ENCODE peak calls at places on chromosomes 11 and 22, in eight cellular contexts. U, M, S, R, B, Q, I and T are unnamed samples.

GRCh38 chr11:107857550-107858216 is 904 bp downstream of the SLC35F2 start:
- DNase-seq in S (no peak), Q (no peak), U (no peak), M (no peak), R (no peak), B (no peak), I (peak; percentile 65), T (peak; percentile 58)

GRCh38 chr11:71449596-71449995 is 1.4 kb upstream of the DHCR7 start:
- DNase-seq in M (no peak), B (no peak), S (no peak), Q (no peak), I (no peak), R (no peak), U (no peak), T (no peak)

GRCh38 chr22:32202539-32203180 is 2.2 kb downstream of the RFPL2 start:
- DNase-seq in U (no peak), Q (peak; percentile 48), I (peak; percentile 80), S (peak; percentile 52), B (peak; percentile 84), M (no peak), R (peak; percentile 14), T (peak; percentile 87)

GRCh38 chr11:94068764-94069163 is 47.6 kb downstream of the HEPHL1 start:
- DNase-seq in B (no peak), U (no peak), Q (no peak), M (no peak), R (peak; percentile 26), S (no peak), I (no peak), T (no peak)

GRCh38 chr11:121328967-121329653 is 36.5 kb downstream of the SC5D start:
- DNase-seq in I (peak; percentile 18), S (no peak), U (no peak), B (no peak), Q (no peak), R (no peak), M (no peak), T (peak; percentile 11)

GRCh38 chr11:118529584-118530175 is 1.3 kb upstream of the TMEM25 start:
- DNase-seq in I (peak; percentile 66), R (no peak), S (no peak), Q (no peak), M (no peak), B (no peak), U (no peak), T (peak; percentile 87)

GRCh38 chr22:19330865-19331418 is 39.4 kb upstream of the CLTCL1 start:
- DNase-seq in I (no peak), S (no peak), U (no peak), Q (no peak), M (no peak), B (no peak), R (no peak), T (no peak)

GRCh38 chr11:132471491-132471890 is 1060.8 kb downstream of the OPCML start:
- DNase-seq in M (no peak), I (no peak), R (peak; percentile 44), Q (no peak), S (no peak), B (no peak), U (no peak), T (no peak)

GRCh38 chr11:79374707-79375106 is 66.1 kb downstream of the TENM4 start:
- DNase-seq in I (no peak), S (no peak), B (no peak), M (no peak), U (no peak), R (no peak), Q (no peak), T (no peak)

GRCh38 chr22:37109242-37109917 is at the start of gene TMPRSS6:
- DNase-seq in B (peak; percentile 69), M (no peak), R (no peak), I (no peak), U (no peak), Q (no peak), S (peak; percentile 46), T (peak; percentile 19)

GRCh38 chr22:44211946-44212930 is 31.5 kb downstream of the PARVG start:
- DNase-seq in I (no peak), U (no peak), R (no peak), M (no peak), S (no peak), Q (no peak), B (no peak), T (no peak)

GRCh38 chr11:19218216-19218615 is 16.4 kb upstream of the CSRP3 start:
- DNase-seq in B (no peak), U (no peak), Q (no peak), R (no peak), I (no peak), S (no peak), M (no peak), T (no peak)

DNA sequence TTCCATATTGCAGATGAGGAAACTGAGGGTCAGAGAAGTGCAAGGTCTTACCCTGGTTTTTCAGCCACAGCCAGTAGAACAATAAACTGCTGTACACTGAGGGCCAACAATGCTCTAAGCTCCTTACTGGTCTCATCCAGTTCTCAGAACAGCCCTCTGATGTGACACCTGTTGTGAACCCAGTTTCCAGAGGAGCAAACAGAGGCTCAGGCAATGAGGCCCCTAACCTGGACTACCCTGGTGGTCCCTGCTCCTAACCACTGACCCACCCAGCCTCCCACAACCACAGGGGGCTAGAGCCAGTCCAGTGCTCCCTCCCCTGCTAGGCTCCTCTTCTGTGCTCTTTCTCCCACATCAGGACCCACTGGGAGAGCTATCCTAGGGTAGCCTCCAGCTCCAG is 4.1 kb upstream of the SMARCB1 start:
- DNase-seq in R (no peak), Q (no peak), B (no peak), I (no peak), U (no peak), M (no peak), S (no peak), T (no peak)
- H3K4me1 ChIP-seq in R (peaks cover 23% of the 10 kb centered on the region), Q (peaks cover 13% of the 10 kb centered on the region), B (peaks cover 36% of the 10 kb centered on the region), I (peaks cover 2% of the 10 kb centered on the region), U (peaks cover 24% of the 10 kb centered on the region), M (peaks cover 8% of the 10 kb centered on the region), S (peaks cover 31% of the 10 kb centered on the region), T (no peaks in the 10 kb centered on the region)

GRCh38 chr11:2098691-2099522 is 40.3 kb downstream of the IGF2 start:
- DNase-seq in B (no peak), M (no peak), R (no peak), U (no peak), S (no peak), I (no peak), Q (no peak), T (no peak)
- H3K4me1 ChIP-seq in B (peaks cover 29% of the 10 kb centered on the region), M (peaks cover 50% of the 10 kb centered on the region), R (peaks cover 38% of the 10 kb centered on the region), U (no peaks in the 10 kb centered on the region), S (peaks cover 45% of the 10 kb centered on the region), I (peaks cover 5% of the 10 kb centered on the region), Q (no peaks in the 10 kb centered on the region), T (no peaks in the 10 kb centered on the region)

GRCh38 chr22:25077964-25078363 is 121.7 kb upstream of the CRYBB3 start:
- DNase-seq in Q (no peak), B (no peak), I (no peak), M (no peak), S (no peak), U (no peak), R (no peak), T (no peak)

GRCh38 chr22:25078591-25078990 is 121.1 kb upstream of the CRYBB3 start:
- DNase-seq in U (no peak), M (no peak), S (no peak), Q (no peak), I (no peak), R (peak; percentile 42), B (no peak), T (no peak)

GRCh38 chr22:25077056-25077455 is 122.6 kb upstream of the CRYBB3 start:
- DNase-seq in I (no peak), Q (no peak), S (no peak), M (no peak), B (no peak), U (no peak), R (no peak), T (no peak)

GRCh38 chr22:25072406-25072805 is 119.9 kb downstream of the KIAA1671 start:
- DNase-seq in Q (no peak), S (no peak), B (no peak), I (no peak), U (no peak), M (no peak), R (no peak), T (no peak)

DNA sequence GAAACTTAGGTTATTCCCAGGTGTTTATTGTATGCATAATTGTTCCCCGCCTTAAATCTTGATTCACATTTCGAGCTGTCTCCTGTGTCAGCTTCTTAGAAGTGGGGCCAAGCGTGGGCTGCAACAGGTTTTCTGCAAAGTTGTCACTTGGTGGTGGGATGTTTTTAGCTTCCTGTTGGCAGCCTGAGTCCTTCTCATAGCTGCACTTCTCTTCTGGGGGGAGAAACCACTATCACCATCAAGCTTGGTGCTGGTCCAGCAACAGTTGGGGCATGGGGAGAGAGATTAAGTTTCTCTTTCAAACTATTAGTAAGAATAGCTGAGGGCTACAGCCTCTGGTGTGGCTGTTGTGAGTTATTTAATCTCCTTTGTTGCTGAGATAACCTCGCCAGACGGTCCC is 123.4 kb upstream of the CRYBB3 start:
- DNase-seq in Q (no peak), B (no peak), U (no peak), S (no peak), M (no peak), I (peak; percentile 32), R (no peak), T (no peak)
- H3K4me1 ChIP-seq in Q (no peaks in the 10 kb centered on the region), B (peaks cover 4% of the 10 kb centered on the region), U (peaks cover 34% of the 10 kb centered on the region), S (peaks cover 23% of the 10 kb centered on the region), M (no peaks in the 10 kb centered on the region), I (no peaks in the 10 kb centered on the region), R (no peaks in the 10 kb centered on the region), T (no peaks in the 10 kb centered on the region)

GRCh38 chr11:46102843-46103242 is 18.4 kb downstream of the PHF21A start:
- DNase-seq in M (no peak), S (no peak), R (no peak), U (no peak), B (no peak), I (peak; percentile 16), Q (no peak), T (no peak)
- H3K4me1 ChIP-seq in M (peaks cover 33% of the 10 kb centered on the region), S (peaks cover 73% of the 10 kb centered on the region), R (peaks cover 7% of the 10 kb centered on the region), U (peaks cover 25% of the 10 kb centered on the region), B (no peaks in the 10 kb centered on the region), I (no peaks in the 10 kb centered on the region), Q (peaks cover 13% of the 10 kb centered on the region), T (peaks cover 9% of the 10 kb centered on the region)

GRCh38 chr22:40728731-40729189 is 49.5 kb downstream of the MCHR1 start:
- DNase-seq in Q (no peak), R (peak; percentile 51), M (no peak), S (peak; percentile 62), U (peak; percentile 59), I (peak; percentile 54), B (peak; percentile 68), T (peak; percentile 84)
- H3K4me1 ChIP-seq in Q (peaks cover 5% of the 10 kb centered on the region), R (no peaks in the 10 kb centered on the region), M (no peaks in the 10 kb centered on the region), S (peaks cover 24% of the 10 kb centered on the region), U (peaks cover 62% of the 10 kb centered on the region), I (peaks cover 3% of the 10 kb centered on the region), B (peaks cover 10% of the 10 kb centered on the region), T (no peaks in the 10 kb centered on the region)